ENCODE peak calls at places on chromosomes 12 and 14, in eight cellular contexts. E, G, I, X, N, D, A and T are unnamed samples.

GRCh38 chr12:131828671-131829350 is 618 bp downstream of the MMP17 start:
- DNase-seq in E (no peak), G (peak; percentile 30), I (no peak), X (peak; percentile 70), N (no peak), D (no peak), A (no peak), T (no peak)

GRCh38 chr12:10753066-10753465 is 29.9 kb upstream of the YBX3 start:
- DNase-seq in E (no peak), G (no peak), I (no peak), X (no peak), N (no peak), D (peak; percentile 16), A (no peak), T (no peak)

GRCh38 chr14:77598366-77599050 is 17.9 kb downstream of the SPTLC2 start:
- DNase-seq in E (no peak), G (no peak), I (peak; percentile 11), X (no peak), N (peak; percentile 37), D (no peak), A (no peak), T (no peak)

GRCh38 chr12:52789637-52790426 is 6.1 kb downstream of the KRT3 start:
- DNase-seq in E (no peak), G (no peak), I (peak; percentile 21), X (no peak), N (peak; percentile 74), D (no peak), A (no peak), T (no peak)

GRCh38 chr12:3768911-3769447 is 16.1 kb upstream of the CRACR2A start:
- DNase-seq in E (no peak), G (no peak), I (no peak), X (no peak), N (no peak), D (no peak), A (no peak), T (no peak)

GRCh38 chr14:100341301-100342031 is 18.3 kb downstream of the SLC25A47 start:
- DNase-seq in E (peak; percentile 71), G (no peak), I (peak; percentile 37), X (peak; percentile 60), N (peak; percentile 69), D (peak; percentile 27), A (no peak), T (peak; percentile 77)

GRCh38 chr14:68312884-68313725 is 479.8 kb downstream of the ZFP36L1 start:
- DNase-seq in E (no peak), G (peak; percentile 32), I (no peak), X (no peak), N (no peak), D (no peak), A (no peak), T (no peak)

GRCh38 chr12:69405466-69405865 is 45.9 kb downstream of the YEATS4 start:
- DNase-seq in E (peak; percentile 33), G (no peak), I (no peak), X (peak; percentile 95), N (no peak), D (peak; percentile 80), A (no peak), T (peak; percentile 77)

GRCh38 chr14:91753501-91754128 is 21.7 kb upstream of the CATSPERB start:
- DNase-seq in E (no peak), G (no peak), I (no peak), X (no peak), N (no peak), D (peak; percentile 12), A (no peak), T (no peak)

GRCh38 chr12:71085575-71085974 is 72.2 kb downstream of the TSPAN8 start:
- DNase-seq in E (no peak), G (no peak), I (no peak), X (no peak), N (no peak), D (no peak), A (no peak), T (no peak)

GRCh38 chr14:54550514-54550913 is 16.4 kb upstream of the SAMD4A start:
- DNase-seq in E (no peak), G (no peak), I (no peak), X (no peak), N (no peak), D (no peak), A (no peak), T (no peak)

GRCh38 chr14:93994919-93995682 is 2.0 kb upstream of the CCDC197 start:
- DNase-seq in E (peak; percentile 62), G (no peak), I (peak; percentile 74), X (peak; percentile 56), N (no peak), D (peak; percentile 66), A (peak; percentile 40), T (peak; percentile 90)

GRCh38 chr12:120534203-120534702 is at the start of gene RNF10:
- DNase-seq in E (peak; percentile 66), G (peak; percentile 93), I (peak; percentile 79), X (peak; percentile 94), N (peak; percentile 92), D (peak; percentile 94), A (peak; percentile 62), T (peak; percentile 83)

GRCh38 chr12:110733089-110733715 is 9.5 kb downstream of the PPP1CC start:
- DNase-seq in E (no peak), G (no peak), I (peak; percentile 30), X (no peak), N (no peak), D (no peak), A (no peak), T (no peak)

GRCh38 chr12:108802666-108803036 is 54.7 kb downstream of the SSH1 start:
- DNase-seq in E (no peak), G (no peak), I (no peak), X (no peak), N (no peak), D (no peak), A (no peak), T (no peak)

GRCh38 chr12:108798551-108799221 is 58.7 kb downstream of the SSH1 start:
- DNase-seq in E (no peak), G (no peak), I (no peak), X (no peak), N (no peak), D (no peak), A (no peak), T (no peak)

GRCh38 chr12:108801736-108802665 is 55.4 kb downstream of the SSH1 start:
- DNase-seq in E (peak; percentile 80), G (peak; percentile 93), I (no peak), X (no peak), N (peak; percentile 80), D (no peak), A (peak; percentile 49), T (no peak)

GRCh38 chr12:108799528-108800243 is 57.7 kb downstream of the SSH1 start:
- DNase-seq in E (no peak), G (no peak), I (no peak), X (no peak), N (no peak), D (no peak), A (no peak), T (no peak)

GRCh38 chr12:108800591-108800990 is 56.8 kb downstream of the SSH1 start:
- DNase-seq in E (no peak), G (no peak), I (no peak), X (no peak), N (no peak), D (no peak), A (no peak), T (no peak)
- H3K27ac ChIP-seq in E (peak overlapping the region; percentile 80), G (no peak overlapping the region), I (no peak overlapping the region), X (no peak overlapping the region), N (no peak overlapping the region), D (peak overlapping the region; percentile 68), A (peak overlapping the region; percentile 92), T (peak overlapping the region; percentile 88)

GRCh38 chr14:99271288-99271941 is 582 bp downstream of the BCL11B start:
- DNase-seq in E (no peak), G (no peak), I (no peak), X (no peak), N (no peak), D (no peak), A (no peak), T (no peak)

GRCh38 chr14:99273025-99273723 is 1.2 kb upstream of the BCL11B start:
- DNase-seq in E (no peak), G (peak; percentile 68), I (no peak), X (peak; percentile 77), N (peak; percentile 77), D (peak; percentile 38), A (no peak), T (no peak)

GRCh38 chr14:99272669-99273024 is 650 bp upstream of the BCL11B start:
- DNase-seq in E (no peak), G (no peak), I (no peak), X (no peak), N (no peak), D (peak; percentile 29), A (no peak), T (no peak)

GRCh38 chr14:99270491-99271287 is 1.3 kb downstream of the BCL11B start:
- DNase-seq in E (no peak), G (peak; percentile 81), I (no peak), X (no peak), N (peak; percentile 78), D (no peak), A (no peak), T (no peak)

GRCh38 chr14:99271951-99272668 is at the start of gene BCL11B:
- DNase-seq in E (peak; percentile 47), G (peak; percentile 71), I (peak; percentile 47), X (peak; percentile 93), N (peak; percentile 88), D (peak; percentile 79), A (peak; percentile 33), T (no peak)
- TF ChIP-seq CTCF in E (peak; percentile 23), G (peak; percentile 49), I (peak; percentile 39), X (peak; percentile 61), N (peak; percentile 38), D (peak; percentile 74), A (peak; percentile 44), T (no peak)

DNA sequence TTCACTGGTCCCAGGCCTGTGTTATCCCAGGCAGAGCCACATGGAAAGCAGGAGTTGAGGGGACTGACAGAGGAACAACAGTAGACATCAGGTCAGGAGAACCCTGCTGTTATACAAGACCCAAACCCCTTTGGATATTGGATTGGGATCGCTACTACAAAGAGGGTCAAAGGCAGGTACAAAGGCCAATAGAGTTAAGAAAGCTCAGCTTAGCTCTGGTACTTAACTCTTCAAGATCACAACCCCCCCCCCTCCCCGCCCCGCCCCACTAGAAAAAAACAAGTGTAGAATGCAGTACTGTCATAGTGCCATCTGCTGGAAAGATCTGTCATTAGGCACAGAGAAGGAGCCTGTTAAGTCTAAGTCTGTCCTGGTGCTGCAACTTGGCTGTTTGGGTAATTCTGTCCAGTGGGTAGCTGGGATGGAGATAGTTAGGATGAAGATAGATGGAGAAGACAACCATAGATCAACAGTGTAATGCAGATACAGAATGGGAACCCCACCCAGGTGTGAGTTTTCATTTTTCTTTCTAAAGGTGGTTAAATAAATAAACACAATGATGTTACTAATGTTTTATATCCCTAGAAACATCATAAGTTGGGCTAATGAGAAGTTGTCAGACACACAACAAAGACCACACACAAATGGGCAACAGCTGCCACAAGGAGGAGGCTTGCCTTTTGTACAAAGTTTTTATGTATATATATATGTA is 17.2 kb downstream of the REM2 start:
- DNase-seq in E (no peak), G (peak; percentile 86), I (peak; percentile 21), X (peak; percentile 81), N (no peak), D (peak; percentile 82), A (no peak), T (no peak)
- H3K27ac ChIP-seq in E (peak overlapping the region; percentile 54), G (no peak overlapping the region), I (no peak overlapping the region), X (no peak overlapping the region), N (no peak overlapping the region), D (no peak overlapping the region), A (peak overlapping the region; percentile 34), T (peak overlapping the region; percentile 58)

DNA sequence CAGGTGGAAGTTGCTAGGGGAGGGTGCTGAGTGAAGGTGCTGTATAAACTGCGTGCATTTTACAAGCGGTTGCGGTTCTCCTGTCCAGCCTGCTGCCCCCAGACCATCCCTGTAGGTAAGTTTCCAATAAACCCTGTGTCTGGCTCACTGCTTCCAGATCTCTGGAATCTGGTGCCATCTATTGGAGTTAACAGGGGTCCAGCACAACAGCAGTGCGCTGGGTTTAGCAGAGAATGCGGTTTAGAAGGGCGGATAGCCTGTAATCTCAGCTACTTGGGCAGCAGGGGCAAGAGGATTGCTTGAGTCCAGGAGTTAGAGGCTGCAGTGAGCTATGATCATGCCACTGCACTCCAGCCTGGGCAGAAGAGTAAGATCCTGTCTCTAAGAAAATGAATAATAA is 4.9 kb downstream of the AACS start:
- DNase-seq in E (no peak), G (peak; percentile 62), I (no peak), X (peak; percentile 31), N (no peak), D (no peak), A (no peak), T (no peak)
- TF ChIP-seq CTCF in E (no peak), G (peak; percentile 44), I (no peak), X (no peak), N (no peak), D (no peak), A (no peak), T (no peak)